ENCODE peak calls at places on chromosomes 11 and 22, in six cellular contexts. U is stomach, X is tibial nerve, T is suprapubic skin, V is GM12878, M is A549. K is an unnamed sample.

GRCh38 chr11:48017105-48017874 is 36.9 kb downstream of the PTPRJ start:
- DNase-seq in U (no peak), T (no peak), M (no peak), V (no peak), X (no peak), K (no peak)

GRCh38 chr22:49464024-49464423 is 363.6 kb downstream of the BRD1 start:
- DNase-seq in T (no peak), M (no peak), X (no peak), V (no peak), U (no peak), K (no peak)

GRCh38 chr11:46808804-46809431 is 37.2 kb downstream of the CKAP5 start:
- DNase-seq in U (no peak), V (no peak), M (peak; percentile 69), T (no peak), X (no peak), K (no peak)

GRCh38 chr11:10255388-10256125 is 38.5 kb downstream of the SBF2 start:
- DNase-seq in M (no peak), V (no peak), X (no peak), U (no peak), T (no peak), K (no peak)

GRCh38 chr22:50218153-50218995 is 17.6 kb downstream of the SELENOO start:
- DNase-seq in M (no peak), U (no peak), T (no peak), X (no peak), V (no peak), K (peak; percentile 19)

GRCh38 chr11:100328626-100329340 is 358.3 kb upstream of the ARHGAP42 start:
- DNase-seq in T (no peak), V (no peak), X (no peak), M (peak; percentile 22), U (no peak), K (no peak)

GRCh38 chr22:42314709-42315391 is 44.4 kb upstream of the TCF20 start:
- DNase-seq in T (no peak), M (no peak), U (no peak), X (no peak), V (no peak), K (no peak)

GRCh38 chr11:64081663-64082442 is 46.1 kb downstream of the FLRT1 start:
- DNase-seq in V (no peak), T (no peak), X (no peak), U (peak; percentile 65), M (no peak), K (peak; percentile 54)

GRCh38 chr11:63845305-63845704 is 6.4 kb downstream of the MARK2 start:
- DNase-seq in T (no peak), U (no peak), V (no peak), X (no peak), M (peak; percentile 68), K (no peak)

GRCh38 chr11:132047167-132047566 is 676.8 kb downstream of the NTM start:
- DNase-seq in T (no peak), M (no peak), V (no peak), X (no peak), U (no peak), K (no peak)

GRCh38 chr11:65215441-65216076 is 33.8 kb downstream of the CAPN1 start:
- DNase-seq in X (no peak), U (peak; percentile 16), M (no peak), T (no peak), V (no peak), K (peak; percentile 60)

GRCh38 chr11:90220391-90220790 is 2.5 kb downstream of the CHORDC1 start:
- DNase-seq in M (no peak), V (no peak), T (no peak), X (no peak), U (no peak), K (no peak)

GRCh38 chr11:133361689-133361994 is 170.7 kb downstream of the OPCML start:
- DNase-seq in X (no peak), U (no peak), V (no peak), M (no peak), T (no peak), K (no peak)

GRCh38 chr22:37235897-37236607 is 8.0 kb downstream of the RAC2 start:
- DNase-seq in U (no peak), T (no peak), X (no peak), M (no peak), V (no peak), K (no peak)

GRCh38 chr22:37862570-37863325 is 13.5 kb downstream of the EIF3L start:
- DNase-seq in T (no peak), M (no peak), U (no peak), X (no peak), V (no peak), K (no peak)

GRCh38 chr11:69260622-69261021 is 33.3 kb upstream of the MYEOV start:
- DNase-seq in T (no peak), M (no peak), X (no peak), U (no peak), V (no peak), K (no peak)

DNA sequence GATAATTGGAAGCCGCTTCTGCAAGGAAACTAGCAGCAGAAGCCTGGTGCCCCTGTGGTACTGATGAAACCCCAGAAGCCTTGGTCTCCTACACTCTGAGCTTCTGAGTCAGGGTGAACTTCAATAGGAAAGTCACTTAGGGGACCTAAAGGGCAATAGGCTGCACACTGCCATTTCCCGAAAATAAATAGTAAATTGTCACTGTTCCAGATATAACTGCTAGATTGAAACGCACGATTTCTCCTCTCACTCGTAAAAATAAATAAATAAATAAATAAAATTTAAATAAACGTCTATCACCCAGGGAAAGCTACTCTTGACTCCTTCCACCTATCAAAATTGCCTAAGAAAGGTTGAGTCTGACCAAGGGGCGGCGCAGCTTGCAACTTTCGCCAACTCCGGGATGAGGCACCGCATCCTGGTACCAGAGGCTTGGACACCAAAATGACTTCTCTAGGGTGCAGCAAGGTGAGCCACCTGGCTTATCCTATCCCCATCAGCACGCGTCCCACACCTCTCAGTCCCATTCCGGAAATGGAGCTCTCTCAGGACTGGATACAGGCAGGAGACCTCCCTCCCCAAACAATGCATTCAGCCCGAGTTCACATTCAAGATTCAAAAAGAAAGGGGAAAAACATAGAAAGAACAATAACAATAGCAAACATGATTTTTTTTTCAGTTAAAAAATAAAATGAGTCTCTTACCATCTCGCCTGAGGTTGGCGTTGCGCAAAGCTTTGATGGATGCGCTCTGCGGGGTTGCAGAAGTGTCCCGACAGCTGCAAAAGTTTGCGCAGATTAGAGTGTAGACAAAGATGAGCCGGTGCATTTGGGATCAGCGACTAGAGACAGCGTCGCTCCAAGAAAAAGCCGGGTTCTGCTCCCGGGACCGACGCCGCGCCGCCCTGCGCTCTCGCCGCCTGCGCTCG is 583 bp downstream of the PDGFD start:
- DNase-seq in U (peak; percentile 30), M (peak; percentile 68), V (no peak), X (no peak), T (no peak), K (no peak)
- H3K4me3 ChIP-seq in U (peak overlapping the region; percentile 70), M (peak overlapping the region; percentile 88), V (peak overlapping the region; percentile 22), X (peak overlapping the region; percentile 40), T (peak overlapping the region; percentile 57), K (peak overlapping the region; percentile 32)

DNA sequence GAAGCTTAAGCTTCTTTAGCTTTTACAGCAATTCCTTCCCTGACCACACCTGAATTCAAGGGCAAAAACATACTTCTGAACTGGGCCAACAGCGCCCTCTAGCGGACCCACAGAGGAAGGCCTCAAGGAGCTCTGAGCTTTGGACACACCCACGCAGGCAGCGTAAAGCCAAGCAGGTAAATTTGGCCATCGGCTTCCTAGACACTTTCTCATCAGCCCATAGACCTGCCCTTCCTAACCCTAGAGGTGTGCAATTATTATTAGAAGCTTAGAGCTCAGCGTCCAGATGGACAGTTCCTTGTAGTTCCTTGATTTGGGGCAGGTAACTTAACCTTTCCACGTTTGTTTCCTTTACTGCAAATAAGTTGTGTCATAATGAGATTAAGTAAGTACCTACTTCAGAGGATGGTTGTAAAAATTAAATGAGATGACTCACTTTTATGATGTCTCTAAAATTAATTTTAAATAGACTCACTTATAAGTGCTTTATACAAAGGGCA is 25.7 kb upstream of the HMGXB4 start:
- DNase-seq in U (peak; percentile 72), T (no peak), M (peak; percentile 78), V (peak; percentile 33), X (no peak), K (no peak)
- TF ChIP-seq EP300 in U (no peak), T (no peak), M (no peak), V (no peak), X (no peak), K (no peak)

GRCh38 chr22:29658171-29658570 is 54.7 kb downstream of the NF2 start:
- DNase-seq in X (no peak), V (no peak), M (no peak), T (no peak), U (no peak), K (no peak)

GRCh38 chr22:29660021-29660420 is 56.6 kb downstream of the NF2 start:
- DNase-seq in M (no peak), T (no peak), U (no peak), X (no peak), V (no peak), K (no peak)

GRCh38 chr22:29663230-29663826 is 56.5 kb upstream of the CABP7 start:
- DNase-seq in V (no peak), X (no peak), U (no peak), T (no peak), M (no peak), K (no peak)

GRCh38 chr22:29664731-29665130 is 55.1 kb upstream of the CABP7 start:
- DNase-seq in T (no peak), V (no peak), U (no peak), X (no peak), M (no peak), K (no peak)

GRCh38 chr22:29661355-29661754 is 57.9 kb downstream of the NF2 start:
- DNase-seq in U (no peak), X (no peak), T (no peak), V (no peak), M (no peak), K (no peak)
- H3K4me3 ChIP-seq in U (no peak overlapping the region), X (no peak overlapping the region), T (no peak overlapping the region), V (no peak overlapping the region), M (no peak overlapping the region), K (no peak overlapping the region)

DNA sequence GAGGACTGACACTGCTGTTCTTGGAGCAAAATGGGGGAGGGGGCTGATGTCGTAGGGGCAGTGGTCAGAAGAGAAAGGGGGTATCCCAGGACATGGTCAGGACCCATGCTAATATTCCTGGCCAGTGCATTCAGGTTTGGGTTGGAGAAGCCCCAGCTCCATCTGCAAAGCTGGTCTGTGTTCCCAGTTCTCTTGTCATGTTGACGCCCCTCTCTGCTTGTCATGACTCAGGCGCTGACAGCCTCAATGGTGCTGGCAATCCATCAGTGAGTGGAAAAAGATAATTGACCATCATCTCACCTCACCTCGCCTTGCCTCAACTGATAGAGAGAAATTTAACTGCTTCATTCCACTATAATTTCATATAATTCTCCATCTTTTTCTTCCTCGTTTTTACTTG is 283.1 kb upstream of the CADM1 start:
- DNase-seq in M (no peak), U (no peak), X (no peak), V (no peak), T (no peak), K (no peak)
- TF ChIP-seq EP300 in M (no peak), U (no peak), X (no peak), V (no peak), T (no peak), K (no peak)